ENCODE peak calls at places on chromosomes 13 and 19, in nine cellular contexts. One of them, this sample, is unnamed.

GRCh38 chr13:78047151-78047550 is 128.5 kb upstream of the EDNRB start:
- DNase-seq in GF-D8: no peak
- DNase-seq in mesenteric fat pad: no peak
- DNase-seq in HT1080: no peak
- DNase-seq in NCI-H1092: no peak
- DNase-seq in fibroblast of lung: no peak
- DNase-seq in CMK: no peak
- DNase-seq in ELR: no peak
- DNase-seq in NCI-H1417: no peak
- DNase-seq in this sample: no peak

GRCh38 chr19:3254520-3254919 is 30.1 kb downstream of the CELF5 start:
- DNase-seq in fibroblast of lung: no peak
- DNase-seq in CMK: no peak
- DNase-seq in NCI-H1417: no peak
- DNase-seq in ELR: no peak
- DNase-seq in GF-D8: no peak
- DNase-seq in HT1080: no peak
- DNase-seq in mesenteric fat pad: no peak
- DNase-seq in NCI-H1092: no peak
- DNase-seq in this sample: no peak

GRCh38 chr13:25881946-25882574 is 169.8 kb downstream of the SHISA2 start:
- DNase-seq in GF-D8: no peak
- DNase-seq in NCI-H1417: peak; percentile 90
- DNase-seq in fibroblast of lung: peak; percentile 57
- DNase-seq in mesenteric fat pad: no peak
- DNase-seq in ELR: no peak
- DNase-seq in HT1080: no peak
- DNase-seq in CMK: no peak
- DNase-seq in NCI-H1092: peak; percentile 69
- DNase-seq in this sample: no peak

GRCh38 chr13:113835461-113836274 is 28.2 kb downstream of the GAS6 start:
- DNase-seq in GF-D8: no peak
- DNase-seq in NCI-H1092: no peak
- DNase-seq in ELR: peak; percentile 64
- DNase-seq in CMK: no peak
- DNase-seq in NCI-H1417: peak; percentile 95
- DNase-seq in HT1080: no peak
- DNase-seq in fibroblast of lung: peak; percentile 75
- DNase-seq in mesenteric fat pad: no peak
- DNase-seq in this sample: no peak

GRCh38 chr19:51552996-51553725 is 17.9 kb upstream of the ZNF175 start:
- DNase-seq in CMK: peak; percentile 83
- DNase-seq in NCI-H1417: no peak
- DNase-seq in HT1080: peak; percentile 35
- DNase-seq in GF-D8: no peak
- DNase-seq in mesenteric fat pad: no peak
- DNase-seq in NCI-H1092: no peak
- DNase-seq in fibroblast of lung: peak; percentile 33
- DNase-seq in ELR: peak; percentile 64
- DNase-seq in this sample: no peak

GRCh38 chr13:24281188-24282008 is 28.0 kb upstream of the C1QTNF9 start:
- DNase-seq in ELR: no peak
- DNase-seq in CMK: no peak
- DNase-seq in fibroblast of lung: no peak
- DNase-seq in NCI-H1092: no peak
- DNase-seq in mesenteric fat pad: no peak
- DNase-seq in NCI-H1417: no peak
- DNase-seq in HT1080: no peak
- DNase-seq in GF-D8: no peak
- DNase-seq in this sample: no peak

GRCh38 chr13:51475727-51476521 is 23.1 kb upstream of the INTS6 start:
- DNase-seq in mesenteric fat pad: no peak
- DNase-seq in NCI-H1417: no peak
- DNase-seq in NCI-H1092: no peak
- DNase-seq in HT1080: no peak
- DNase-seq in ELR: peak; percentile 76
- DNase-seq in fibroblast of lung: peak; percentile 27
- DNase-seq in GF-D8: no peak
- DNase-seq in CMK: no peak
- DNase-seq in this sample: no peak

GRCh38 chr19:18895038-18895827 is 725 bp downstream of the CERS1 start:
- DNase-seq in HT1080: peak; percentile 42
- DNase-seq in fibroblast of lung: peak; percentile 31
- DNase-seq in CMK: peak; percentile 40
- DNase-seq in NCI-H1092: no peak
- DNase-seq in mesenteric fat pad: no peak
- DNase-seq in GF-D8: peak; percentile 17
- DNase-seq in ELR: peak; percentile 66
- DNase-seq in NCI-H1417: peak; percentile 72
- DNase-seq in this sample: no peak

GRCh38 chr13:39452412-39452811 is 150.6 kb downstream of the LHFPL6 start:
- DNase-seq in CMK: no peak
- DNase-seq in fibroblast of lung: no peak
- DNase-seq in ELR: no peak
- DNase-seq in NCI-H1092: no peak
- DNase-seq in HT1080: no peak
- DNase-seq in mesenteric fat pad: no peak
- DNase-seq in NCI-H1417: peak; percentile 50
- DNase-seq in GF-D8: no peak
- DNase-seq in this sample: no peak

GRCh38 chr13:21516806-21517205 is 57.7 kb upstream of the ZDHHC20 start:
- DNase-seq in HT1080: no peak
- DNase-seq in mesenteric fat pad: no peak
- DNase-seq in CMK: no peak
- DNase-seq in NCI-H1417: no peak
- DNase-seq in fibroblast of lung: no peak
- DNase-seq in ELR: no peak
- DNase-seq in GF-D8: no peak
- DNase-seq in NCI-H1092: no peak
- DNase-seq in this sample: no peak

GRCh38 chr13:35471466-35472307 is 4.8 kb downstream of the MAB21L1 start:
- DNase-seq in mesenteric fat pad: no peak
- DNase-seq in HT1080: no peak
- DNase-seq in CMK: no peak
- DNase-seq in NCI-H1092: no peak
- DNase-seq in GF-D8: no peak
- DNase-seq in ELR: peak; percentile 78
- DNase-seq in fibroblast of lung: peak; percentile 33
- DNase-seq in NCI-H1417: no peak
- DNase-seq in this sample: no peak

GRCh38 chr13:62125451-62125850 is 709.8 kb upstream of the PCDH20 start:
- DNase-seq in NCI-H1092: no peak
- DNase-seq in mesenteric fat pad: no peak
- DNase-seq in GF-D8: no peak
- DNase-seq in NCI-H1417: no peak
- DNase-seq in fibroblast of lung: no peak
- DNase-seq in ELR: no peak
- DNase-seq in CMK: no peak
- DNase-seq in HT1080: no peak
- DNase-seq in this sample: no peak

GRCh38 chr19:2983351-2984195 is 6.2 kb downstream of the TLE6 start:
- DNase-seq in HT1080: peak; percentile 17
- DNase-seq in fibroblast of lung: peak; percentile 75
- DNase-seq in ELR: no peak
- DNase-seq in CMK: no peak
- DNase-seq in mesenteric fat pad: peak; percentile 92
- DNase-seq in NCI-H1092: peak; percentile 95
- DNase-seq in NCI-H1417: peak; percentile 99
- DNase-seq in GF-D8: no peak
- DNase-seq in this sample: peak; percentile 77

GRCh38 chr19:5857203-5858081 is 6.2 kb upstream of the FUT3 start:
- DNase-seq in GF-D8: no peak
- DNase-seq in NCI-H1092: no peak
- DNase-seq in CMK: no peak
- DNase-seq in ELR: no peak
- DNase-seq in HT1080: no peak
- DNase-seq in mesenteric fat pad: no peak
- DNase-seq in fibroblast of lung: no peak
- DNase-seq in NCI-H1417: no peak
- DNase-seq in this sample: no peak

GRCh38 chr19:48664476-48664875 is 8.3 kb downstream of the NTN5 start:
- DNase-seq in CMK: no peak
- DNase-seq in NCI-H1092: no peak
- DNase-seq in GF-D8: no peak
- DNase-seq in HT1080: no peak
- DNase-seq in ELR: no peak
- DNase-seq in NCI-H1417: no peak
- DNase-seq in fibroblast of lung: no peak
- DNase-seq in mesenteric fat pad: no peak
- DNase-seq in this sample: no peak

GRCh38 chr13:34127523-34127922 is 309.6 kb downstream of the RFC3 start:
- DNase-seq in GF-D8: no peak
- DNase-seq in HT1080: no peak
- DNase-seq in mesenteric fat pad: no peak
- DNase-seq in fibroblast of lung: no peak
- DNase-seq in CMK: no peak
- DNase-seq in NCI-H1092: no peak
- DNase-seq in NCI-H1417: no peak
- DNase-seq in ELR: no peak
- DNase-seq in this sample: no peak

GRCh38 chr13:110634558-110634957 is 19.2 kb downstream of the NAXD start:
- DNase-seq in ELR: peak; percentile 95
- DNase-seq in NCI-H1092: no peak
- DNase-seq in HT1080: peak; percentile 90
- DNase-seq in GF-D8: no peak
- DNase-seq in NCI-H1417: peak; percentile 18
- DNase-seq in CMK: no peak
- DNase-seq in mesenteric fat pad: no peak
- DNase-seq in fibroblast of lung: peak; percentile 65
- DNase-seq in this sample: no peak

GRCh38 chr13:28220166-28220565 is 81.8 kb downstream of the PAN3 start:
- DNase-seq in CMK: no peak
- DNase-seq in fibroblast of lung: peak; percentile 55
- DNase-seq in GF-D8: no peak
- DNase-seq in ELR: peak; percentile 6
- DNase-seq in NCI-H1092: no peak
- DNase-seq in NCI-H1417: no peak
- DNase-seq in HT1080: no peak
- DNase-seq in mesenteric fat pad: no peak
- DNase-seq in this sample: no peak

GRCh38 chr19:14139944-14140343 is 3.6 kb upstream of the ASF1B start:
- DNase-seq in HT1080: no peak
- DNase-seq in NCI-H1417: no peak
- DNase-seq in GF-D8: peak; percentile 85
- DNase-seq in ELR: peak; percentile 28
- DNase-seq in CMK: no peak
- DNase-seq in fibroblast of lung: no peak
- DNase-seq in NCI-H1092: no peak
- DNase-seq in mesenteric fat pad: no peak
- DNase-seq in this sample: no peak

GRCh38 chr13:30216111-30216510 is 91.2 kb downstream of the KATNAL1 start:
- DNase-seq in HT1080: peak; percentile 8
- DNase-seq in fibroblast of lung: no peak
- DNase-seq in mesenteric fat pad: no peak
- DNase-seq in ELR: no peak
- DNase-seq in NCI-H1092: no peak
- DNase-seq in CMK: no peak
- DNase-seq in NCI-H1417: peak; percentile 16
- DNase-seq in GF-D8: no peak
- DNase-seq in this sample: no peak

GRCh38 chr19:873084-874019 is 13.9 kb downstream of the CFD start:
- DNase-seq in GF-D8: no peak
- DNase-seq in CMK: peak; percentile 94
- DNase-seq in mesenteric fat pad: no peak
- DNase-seq in NCI-H1417: no peak
- DNase-seq in ELR: peak; percentile 59
- DNase-seq in HT1080: no peak
- DNase-seq in NCI-H1092: no peak
- DNase-seq in fibroblast of lung: peak; percentile 64
- DNase-seq in this sample: no peak

GRCh38 chr19:35963514-35963913 is 27.3 kb downstream of the LRFN3 start:
- DNase-seq in NCI-H1417: no peak
- DNase-seq in GF-D8: no peak
- DNase-seq in mesenteric fat pad: no peak
- DNase-seq in HT1080: peak; percentile 18
- DNase-seq in ELR: peak; percentile 22
- DNase-seq in CMK: no peak
- DNase-seq in fibroblast of lung: peak; percentile 57
- DNase-seq in NCI-H1092: no peak
- DNase-seq in this sample: no peak

GRCh38 chr19:10706990-10707389 is 5.8 kb downstream of the QTRT1 start:
- DNase-seq in CMK: no peak
- DNase-seq in HT1080: no peak
- DNase-seq in GF-D8: no peak
- DNase-seq in NCI-H1417: no peak
- DNase-seq in ELR: no peak
- DNase-seq in mesenteric fat pad: no peak
- DNase-seq in fibroblast of lung: no peak
- DNase-seq in NCI-H1092: no peak
- DNase-seq in this sample: no peak

GRCh38 chr19:17720487-17720839 is 1.2 kb downstream of the MAP1S start:
- DNase-seq in mesenteric fat pad: no peak
- DNase-seq in HT1080: no peak
- DNase-seq in fibroblast of lung: no peak
- DNase-seq in GF-D8: no peak
- DNase-seq in CMK: no peak
- DNase-seq in NCI-H1092: no peak
- DNase-seq in NCI-H1417: no peak
- DNase-seq in ELR: peak; percentile 17
- DNase-seq in this sample: no peak

GRCh38 chr13:79802389-79803140 is 321.6 kb downstream of the NDFIP2 start:
- DNase-seq in ELR: no peak
- DNase-seq in NCI-H1417: no peak
- DNase-seq in mesenteric fat pad: no peak
- DNase-seq in HT1080: no peak
- DNase-seq in GF-D8: no peak
- DNase-seq in CMK: no peak
- DNase-seq in NCI-H1092: peak; percentile 5
- DNase-seq in fibroblast of lung: no peak
- DNase-seq in this sample: peak; percentile 32

GRCh38 chr19:3968556-3969434 is 2.1 kb downstream of the DAPK3 start:
- DNase-seq in HT1080: peak; percentile 97
- DNase-seq in ELR: peak; percentile 100
- DNase-seq in NCI-H1417: peak; percentile 29
- DNase-seq in NCI-H1092: no peak
- DNase-seq in CMK: no peak
- DNase-seq in mesenteric fat pad: no peak
- DNase-seq in fibroblast of lung: peak; percentile 100
- DNase-seq in GF-D8: no peak
- DNase-seq in this sample: peak; percentile 72

GRCh38 chr19:4969772-4970531 is 1.0 kb downstream of the KDM4B start:
- DNase-seq in NCI-H1417: peak; percentile 47
- DNase-seq in mesenteric fat pad: no peak
- DNase-seq in fibroblast of lung: peak; percentile 34
- DNase-seq in GF-D8: peak; percentile 10
- DNase-seq in ELR: peak; percentile 55
- DNase-seq in CMK: no peak
- DNase-seq in HT1080: no peak
- DNase-seq in NCI-H1092: no peak
- DNase-seq in this sample: no peak

GRCh38 chr19:55362990-55363716 is at the start of gene GARIN5B:
- DNase-seq in ELR: no peak
- DNase-seq in GF-D8: no peak
- DNase-seq in fibroblast of lung: no peak
- DNase-seq in mesenteric fat pad: no peak
- DNase-seq in NCI-H1092: no peak
- DNase-seq in CMK: no peak
- DNase-seq in NCI-H1417: no peak
- DNase-seq in HT1080: no peak
- DNase-seq in this sample: no peak

GRCh38 chr13:113552079-113552478 is 32.5 kb upstream of the TFDP1 start:
- DNase-seq in ELR: no peak
- DNase-seq in HT1080: no peak
- DNase-seq in mesenteric fat pad: peak; percentile 49
- DNase-seq in GF-D8: no peak
- DNase-seq in NCI-H1417: no peak
- DNase-seq in fibroblast of lung: no peak
- DNase-seq in CMK: no peak
- DNase-seq in NCI-H1092: no peak
- DNase-seq in this sample: no peak

GRCh38 chr13:39858794-39859193 is 203.3 kb downstream of the COG6 start:
- DNase-seq in HT1080: no peak
- DNase-seq in NCI-H1417: no peak
- DNase-seq in GF-D8: no peak
- DNase-seq in fibroblast of lung: no peak
- DNase-seq in mesenteric fat pad: no peak
- DNase-seq in CMK: no peak
- DNase-seq in NCI-H1092: no peak
- DNase-seq in ELR: no peak
- DNase-seq in this sample: no peak

GRCh38 chr19:56294557-56294956 is 20.1 kb downstream of the ZSCAN5A start:
- DNase-seq in NCI-H1417: peak; percentile 60
- DNase-seq in HT1080: peak; percentile 27
- DNase-seq in CMK: no peak
- DNase-seq in mesenteric fat pad: no peak
- DNase-seq in ELR: peak; percentile 45
- DNase-seq in GF-D8: no peak
- DNase-seq in NCI-H1092: peak; percentile 13
- DNase-seq in fibroblast of lung: no peak
- DNase-seq in this sample: no peak

This sample was measured in NCI-H446 treated with DMSO at 0.1 percent for 48 hours.